ENCODE peak calls at places on chromosomes 11 and 22, in four cellular contexts. B is Peyer's patch, D is spleen, S is adrenal gland. A is an unnamed sample.

GRCh38 chr11:126790550-126790981 is 210.0 kb downstream of the KIRREL3 start:
- DNase-seq in B (no peak), S (no peak), D (no peak), A (no peak)

GRCh38 chr22:49240472-49240871 is 587.2 kb downstream of the BRD1 start:
- DNase-seq in D (peak; percentile 70), S (no peak), B (no peak), A (no peak)

GRCh38 chr22:27397948-27398330 is 403.6 kb downstream of the MN1 start:
- DNase-seq in S (peak; percentile 27), B (no peak), D (no peak), A (no peak)

GRCh38 chr22:26393929-26394328 is 35.1 kb upstream of the ASPHD2 start:
- DNase-seq in S (no peak), B (no peak), D (no peak), A (no peak)

GRCh38 chr11:75938543-75938942 is 123.5 kb downstream of the UVRAG start:
- DNase-seq in S (peak; percentile 16), B (no peak), D (no peak), A (no peak)

GRCh38 chr22:20418211-20418788 is 19.3 kb downstream of the SCARF2 start:
- DNase-seq in S (peak; percentile 84), D (peak; percentile 94), B (peak; percentile 54), A (peak; percentile 83)

GRCh38 chr11:116275634-116276033 is 497.2 kb downstream of the BUD13 start:
- DNase-seq in D (no peak), S (peak; percentile 26), B (no peak), A (no peak)

GRCh38 chr11:76678316-76678715 is 7.8 kb upstream of the LRRC32 start:
- DNase-seq in D (no peak), S (no peak), B (no peak), A (no peak)

GRCh38 chr22:36741204-36741793 is 34.6 kb downstream of the IFT27 start:
- DNase-seq in D (no peak), B (no peak), S (no peak), A (no peak)

GRCh38 chr11:105168457-105168856 is 28.9 kb upstream of the CARD18 start:
- DNase-seq in B (no peak), S (no peak), D (no peak), A (no peak)

GRCh38 chr11:36333468-36333867 is 37.4 kb downstream of the PRR5L start:
- DNase-seq in B (no peak), S (no peak), D (no peak), A (no peak)

GRCh38 chr11:113261709-113262475 is 52.5 kb upstream of the TTC12 start:
- DNase-seq in S (peak; percentile 76), B (no peak), D (no peak), A (no peak)

GRCh38 chr11:121426476-121427454 is 25.3 kb upstream of the SORL1 start:
- DNase-seq in S (peak; percentile 27), B (peak; percentile 45), D (peak; percentile 93), A (peak; percentile 77)

GRCh38 chr11:111059726-111060125 is 185.8 kb upstream of the POU2AF2 start:
- DNase-seq in D (no peak), B (no peak), S (no peak), A (no peak)

GRCh38 chr11:60589611-60590010 is 74.4 kb downstream of the MS4A13 start:
- DNase-seq in B (no peak), D (no peak), S (no peak), A (no peak)

GRCh38 chr22:25027052-25027525 is 74.6 kb downstream of the KIAA1671 start:
- DNase-seq in B (no peak), D (no peak), S (no peak), A (no peak)

GRCh38 chr11:33147559-33147958 is 13.7 kb downstream of the CSTF3 start:
- DNase-seq in S (no peak), B (no peak), D (no peak), A (no peak)

GRCh38 chr22:48631288-48631687 is 1196.4 kb downstream of the BRD1 start:
- DNase-seq in S (no peak), D (no peak), B (no peak), A (no peak)

GRCh38 chr11:46321757-46322156 is 25.5 kb upstream of the DGKZ start:
- DNase-seq in D (no peak), B (no peak), S (no peak), A (no peak)

GRCh38 chr11:60500276-60500935 is 7.8 kb downstream of the MS4A12 start:
- DNase-seq in S (no peak), B (no peak), D (no peak), A (no peak)

GRCh38 chr11:110087820-110088534 is 5.2 kb upstream of the ZC3H12C start:
- DNase-seq in S (no peak), B (no peak), D (no peak), A (no peak)

GRCh38 chr11:71323876-71324526 is 71.6 kb upstream of the SHANK2 start:
- DNase-seq in D (peak; percentile 32), B (no peak), S (no peak), A (peak; percentile 28)

GRCh38 chr22:37419916-37420655 is 7.2 kb downstream of the ELFN2 start:
- DNase-seq in D (no peak), S (no peak), B (no peak), A (no peak)

GRCh38 chr11:74417860-74418508 is 19.8 kb upstream of the PGM2L1 start:
- DNase-seq in D (no peak), S (no peak), B (no peak), A (no peak)

DNA sequence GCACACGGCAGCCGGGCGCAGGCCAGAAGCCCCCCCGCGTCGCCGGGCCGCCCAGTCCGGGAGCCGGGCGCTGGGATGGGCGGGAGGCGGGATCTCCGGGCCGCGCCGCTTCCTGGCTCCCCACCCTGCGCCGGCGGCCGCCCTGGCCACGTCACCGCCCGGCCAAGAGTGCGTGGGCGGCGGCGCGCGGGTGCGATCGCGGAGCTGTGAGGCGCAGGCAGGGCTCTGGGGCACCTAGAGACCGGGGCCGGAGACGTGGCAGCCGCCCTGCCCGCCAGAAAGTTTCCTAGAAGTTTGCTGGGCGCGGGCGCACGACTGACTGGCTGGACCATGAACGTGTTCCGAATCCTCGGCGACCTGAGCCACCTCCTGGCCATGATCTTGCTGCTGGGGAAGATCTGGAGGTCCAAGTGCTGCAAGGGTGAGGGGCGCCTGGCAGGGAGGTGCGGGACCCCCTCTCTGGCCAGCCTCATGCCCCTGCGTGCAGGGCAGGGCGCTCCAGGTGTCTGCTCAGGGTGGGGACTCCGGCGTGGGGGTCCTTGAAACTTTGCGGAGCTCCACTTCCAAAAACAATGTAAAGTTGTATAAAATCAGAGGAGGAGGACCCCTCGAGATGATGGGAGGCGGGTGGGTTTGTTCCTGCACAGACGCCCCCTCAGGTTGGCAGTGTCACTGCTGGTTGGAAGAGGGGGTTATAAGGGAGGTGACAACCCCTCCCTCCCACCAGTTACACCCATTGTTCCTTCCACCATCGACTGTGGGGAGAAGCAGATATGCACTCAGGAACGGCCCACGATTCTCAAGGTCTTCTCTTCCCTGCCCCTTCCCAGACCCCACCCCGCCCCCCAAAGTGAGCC is at the start of gene KDELR3:
- DNase-seq in S (peak; percentile 61), B (no peak), D (peak; percentile 79), A (peak; percentile 77)
- TF ChIP-seq CTCF in S (no peak), B (no peak), D (no peak), A (no peak)

DNA sequence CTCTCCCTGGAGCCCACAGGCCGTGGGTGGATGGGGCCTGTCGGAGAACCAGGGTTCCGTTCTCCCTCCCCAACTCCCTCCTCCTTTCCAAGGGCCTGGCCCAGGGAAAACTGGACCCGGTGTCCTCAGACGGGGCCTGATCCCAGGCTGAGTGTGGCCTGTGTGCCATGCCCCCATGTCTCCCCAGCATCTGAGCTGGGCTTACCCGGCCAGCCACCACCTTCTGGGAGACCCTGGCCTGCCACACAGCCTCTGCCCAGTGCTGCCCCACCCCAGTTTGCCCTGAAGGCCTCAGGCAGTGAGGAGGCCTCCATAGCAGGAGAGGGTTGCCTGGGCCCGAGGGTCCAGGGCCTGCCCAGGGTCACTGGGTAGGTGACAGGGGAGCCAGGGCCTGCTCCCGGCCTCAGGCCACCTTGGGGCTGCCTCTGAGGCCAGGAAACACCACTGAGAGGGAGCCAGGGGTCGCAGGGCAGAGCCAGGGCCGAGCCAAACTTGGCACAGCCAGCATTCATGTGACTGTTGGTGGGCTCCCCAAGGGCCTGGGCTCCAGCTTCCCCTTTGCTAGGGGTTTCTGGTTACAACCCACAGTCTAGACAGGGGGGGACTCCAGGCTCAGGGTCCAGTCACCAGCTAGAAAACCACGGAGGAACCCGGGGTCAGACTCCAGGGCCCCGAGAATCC is 585 bp upstream of the IFITM10 start:
- DNase-seq in S (no peak), D (peak; percentile 80), B (no peak), A (no peak)
- H3K4me1 ChIP-seq in S (peaks cover 56% of the 10 kb centered on the region), D (peaks cover 100% of the 10 kb centered on the region), B (peaks cover 39% of the 10 kb centered on the region), A (no peaks in the 10 kb centered on the region)

DNA sequence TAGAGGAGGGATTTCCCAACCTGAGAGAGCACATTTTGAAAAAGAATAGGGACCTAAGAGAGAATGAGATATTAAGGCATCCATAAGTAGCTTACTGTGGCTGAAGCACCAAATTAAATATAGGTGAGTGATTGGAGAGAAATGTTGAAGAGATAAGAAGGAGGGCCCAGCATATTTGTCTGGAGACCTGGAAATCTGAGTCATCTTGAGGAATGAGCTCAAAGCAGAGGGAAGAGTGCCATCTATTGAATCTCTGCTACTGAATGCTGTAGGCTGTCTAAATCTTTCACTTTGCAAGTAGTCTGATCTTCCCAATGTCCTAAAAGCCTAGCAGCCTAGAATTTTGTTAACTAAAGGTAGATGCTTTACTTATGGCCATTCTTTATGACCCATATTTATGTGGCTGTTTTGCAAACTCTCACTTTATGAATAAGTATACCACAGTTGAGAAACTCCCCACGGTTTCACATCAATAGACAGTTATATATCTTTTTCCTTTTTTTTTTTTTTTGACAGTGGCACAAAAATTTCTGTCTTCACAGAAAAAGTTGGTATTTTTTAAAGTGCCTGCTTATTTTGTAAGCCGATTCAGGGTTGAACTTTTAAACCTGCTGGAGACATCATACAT is 2093.5 kb downstream of the LRRC4C start:
- DNase-seq in D (no peak), B (no peak), S (peak; percentile 26), A (no peak)
- TF ChIP-seq CTCF in D (no peak), B (no peak), S (peak; percentile 23), A (no peak)

GRCh38 chr11:48051217-48051848 is 71.0 kb downstream of the PTPRJ start:
- DNase-seq in B (peak; percentile 27), D (no peak), S (no peak), A (no peak)

GRCh38 chr11:48055292-48056132 is 75.2 kb downstream of the PTPRJ start:
- DNase-seq in D (no peak), B (peak; percentile 72), S (no peak), A (no peak)

GRCh38 chr11:48050304-48050703 is 69.9 kb downstream of the PTPRJ start:
- DNase-seq in D (no peak), S (no peak), B (no peak), A (no peak)

GRCh38 chr11:48054994-48055291 is 74.6 kb downstream of the PTPRJ start:
- DNase-seq in D (no peak), B (no peak), S (no peak), A (no peak)

DNA sequence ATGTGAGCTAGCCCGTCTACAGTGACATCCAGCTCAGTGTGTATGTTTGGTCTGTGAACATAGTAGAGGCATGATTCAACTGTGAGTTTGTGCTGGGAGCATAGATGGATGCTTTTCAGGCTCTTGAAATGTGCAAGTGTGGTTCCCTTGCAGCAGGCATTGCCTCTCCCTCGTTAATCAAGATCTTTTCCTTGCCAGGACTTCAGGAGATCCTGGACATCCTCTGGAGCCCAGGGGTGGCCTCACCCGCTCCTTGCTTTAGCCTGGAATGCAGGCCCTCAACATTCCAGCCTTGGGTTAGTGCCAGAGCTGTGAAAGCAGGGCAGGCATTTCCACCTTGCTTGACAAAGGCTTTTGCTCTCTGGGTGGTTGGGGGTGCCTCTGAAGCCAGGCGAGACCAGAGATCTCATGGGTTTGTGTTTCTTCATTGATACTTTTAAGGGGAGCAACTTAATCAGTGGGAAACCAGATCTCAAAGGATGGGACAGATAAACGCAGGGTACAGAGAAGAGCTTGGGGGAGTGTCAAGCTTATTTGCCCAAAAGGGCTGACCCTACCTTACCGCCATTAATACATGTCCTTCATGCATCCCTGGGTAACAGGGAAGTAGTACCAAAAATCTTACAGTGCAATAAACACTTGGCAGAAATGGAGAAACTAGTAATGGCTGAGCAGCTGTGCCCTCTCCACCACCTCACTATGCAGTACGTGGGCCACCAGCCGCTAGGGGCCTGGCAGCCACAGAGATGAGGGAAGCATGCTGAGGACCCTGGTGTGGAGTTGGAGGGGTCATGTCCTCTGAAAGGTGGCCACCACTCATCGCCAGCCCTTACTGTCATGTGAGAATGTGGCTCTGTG is 72.1 kb downstream of the PTPRJ start:
- DNase-seq in B (no peak), D (no peak), S (no peak), A (no peak)
- H3K4me1 ChIP-seq in B (peaks cover 24% of the 10 kb centered on the region), D (peaks cover 95% of the 10 kb centered on the region), S (no peaks in the 10 kb centered on the region), A (peaks cover 35% of the 10 kb centered on the region)